ENCODE peak calls at places on chromosome 18, in four cellular contexts. One of them, this sample, is unnamed.

GRCh38 chr18:42141439-42141838 is 186.4 kb downstream of the PIK3C3 start:
- DNase-seq in AG04449: no peak
- DNase-seq in astrocyte of the spinal cord: no peak
- DNase-seq in HTR-8/SVneo: no peak
- DNase-seq in this sample: no peak

GRCh38 chr18:5284808-5285207 is 10.7 kb downstream of the ZBTB14 start:
- DNase-seq in AG04449: no peak
- DNase-seq in astrocyte of the spinal cord: no peak
- DNase-seq in HTR-8/SVneo: no peak
- DNase-seq in this sample: no peak

GRCh38 chr18:80158365-80158764 is 49.3 kb downstream of the ADNP2 start:
- DNase-seq in AG04449: no peak
- DNase-seq in astrocyte of the spinal cord: no peak
- DNase-seq in HTR-8/SVneo: no peak
- DNase-seq in this sample: no peak

GRCh38 chr18:2441544-2441943 is 129.8 kb downstream of the METTL4 start:
- DNase-seq in AG04449: no peak
- DNase-seq in astrocyte of the spinal cord: peak; percentile 13
- DNase-seq in HTR-8/SVneo: no peak
- DNase-seq in this sample: no peak

GRCh38 chr18:70181015-70181414 is 24.5 kb downstream of the RTTN start:
- DNase-seq in AG04449: peak; percentile 44
- DNase-seq in astrocyte of the spinal cord: peak; percentile 81
- DNase-seq in HTR-8/SVneo: peak; percentile 39
- DNase-seq in this sample: no peak

GRCh38 chr18:43863180-43863579 is 585.9 kb upstream of the SYT4 start:
- DNase-seq in AG04449: no peak
- DNase-seq in astrocyte of the spinal cord: peak; percentile 77
- DNase-seq in HTR-8/SVneo: no peak
- DNase-seq in this sample: no peak

GRCh38 chr18:79852561-79853302 is 55.0 kb downstream of the KCNG2 start:
- DNase-seq in AG04449: no peak
- DNase-seq in astrocyte of the spinal cord: no peak
- DNase-seq in HTR-8/SVneo: no peak
- DNase-seq in this sample: no peak

GRCh38 chr18:50847192-50847591 is 27.4 kb upstream of the MRO start:
- DNase-seq in AG04449: no peak
- DNase-seq in astrocyte of the spinal cord: peak; percentile 66
- DNase-seq in HTR-8/SVneo: no peak
- DNase-seq in this sample: no peak

GRCh38 chr18:63162271-63163014 is 157.1 kb downstream of the BCL2 start:
- DNase-seq in AG04449: peak; percentile 7
- DNase-seq in astrocyte of the spinal cord: no peak
- DNase-seq in HTR-8/SVneo: no peak
- DNase-seq in this sample: no peak

GRCh38 chr18:9708882-9709877 is 1.1 kb downstream of the RAB31 start:
- DNase-seq in AG04449: no peak
- DNase-seq in astrocyte of the spinal cord: no peak
- DNase-seq in HTR-8/SVneo: no peak
- DNase-seq in this sample: no peak

GRCh38 chr18:4831791-4832375 is 365.2 kb downstream of the AKAIN1 start:
- DNase-seq in AG04449: no peak
- DNase-seq in astrocyte of the spinal cord: no peak
- DNase-seq in HTR-8/SVneo: no peak
- DNase-seq in this sample: no peak

GRCh38 chr18:45688113-45688512 is 35.9 kb upstream of the SLC14A1 start:
- DNase-seq in AG04449: no peak
- DNase-seq in astrocyte of the spinal cord: peak; percentile 57
- DNase-seq in HTR-8/SVneo: no peak
- DNase-seq in this sample: no peak

GRCh38 chr18:32677578-32677977 is 95.2 kb downstream of the KLHL14 start:
- DNase-seq in AG04449: no peak
- DNase-seq in astrocyte of the spinal cord: no peak
- DNase-seq in HTR-8/SVneo: no peak
- DNase-seq in this sample: no peak

GRCh38 chr18:76750886-76751537 is 71.3 kb upstream of the ZNF236 start:
- DNase-seq in AG04449: no peak
- DNase-seq in astrocyte of the spinal cord: no peak
- DNase-seq in HTR-8/SVneo: no peak
- DNase-seq in this sample: no peak

GRCh38 chr18:13470555-13471494 is 252.3 kb downstream of the LDLRAD4 start:
- DNase-seq in AG04449: no peak
- DNase-seq in astrocyte of the spinal cord: no peak
- DNase-seq in HTR-8/SVneo: no peak
- DNase-seq in this sample: no peak

GRCh38 chr18:10354241-10354811 is 100.1 kb upstream of the APCDD1 start:
- DNase-seq in AG04449: no peak
- DNase-seq in astrocyte of the spinal cord: no peak
- DNase-seq in HTR-8/SVneo: no peak
- DNase-seq in this sample: no peak

GRCh38 chr18:12860530-12860929 is 23.5 kb downstream of the PTPN2 start:
- DNase-seq in AG04449: no peak
- DNase-seq in astrocyte of the spinal cord: no peak
- DNase-seq in HTR-8/SVneo: no peak
- DNase-seq in this sample: no peak

GRCh38 chr18:76697441-76697901 is 124.9 kb upstream of the ZNF236 start:
- DNase-seq in AG04449: no peak
- DNase-seq in astrocyte of the spinal cord: peak; percentile 23
- DNase-seq in HTR-8/SVneo: no peak
- DNase-seq in this sample: no peak

GRCh38 chr18:22253676-22254075 is 84.3 kb downstream of the GATA6 start:
- DNase-seq in AG04449: no peak
- DNase-seq in astrocyte of the spinal cord: no peak
- DNase-seq in HTR-8/SVneo: no peak
- DNase-seq in this sample: no peak

GRCh38 chr18:58862851-58863538 is 1.7 kb upstream of the ZNF532 start:
- DNase-seq in AG04449: no peak
- DNase-seq in astrocyte of the spinal cord: peak; percentile 76
- DNase-seq in HTR-8/SVneo: no peak
- DNase-seq in this sample: no peak